ENCODE peak calls at places on chromosomes 13 and 19, in eight cellular contexts. One of them, this sample, is unnamed.

GRCh38 chr13:99267927-99268326 is 9.7 kb upstream of the GPR18 start:
- DNase-seq in fibroblast of mammary gland: no peak
- DNase-seq in cardiac muscle cell: no peak
- DNase-seq in Calu3: no peak
- DNase-seq in fibroblast of lung: no peak
- DNase-seq in ovary: no peak
- DNase-seq in upper lobe of left lung: no peak
- DNase-seq in bronchial epithelial cell: no peak
- DNase-seq in this sample: no peak

GRCh38 chr19:50332264-50333038 is 3.3 kb upstream of the KCNC3 start:
- DNase-seq in fibroblast of mammary gland: no peak
- DNase-seq in cardiac muscle cell: no peak
- DNase-seq in Calu3: peak
- DNase-seq in fibroblast of lung: no peak
- DNase-seq in ovary: no peak
- DNase-seq in upper lobe of left lung: no peak
- DNase-seq in bronchial epithelial cell: no peak
- DNase-seq in this sample: no peak

GRCh38 chr13:96511587-96511986 is 421.7 kb downstream of the HS6ST3 start:
- DNase-seq in fibroblast of mammary gland: no peak
- DNase-seq in cardiac muscle cell: no peak
- DNase-seq in Calu3: no peak
- DNase-seq in fibroblast of lung: no peak
- DNase-seq in ovary: no peak
- DNase-seq in upper lobe of left lung: no peak
- DNase-seq in bronchial epithelial cell: no peak
- DNase-seq in this sample: no peak

GRCh38 chr13:99955747-99956472 is 15.7 kb downstream of the ZIC5 start:
- DNase-seq in fibroblast of mammary gland: peak
- DNase-seq in cardiac muscle cell: peak
- DNase-seq in Calu3: no peak
- DNase-seq in fibroblast of lung: peak
- DNase-seq in ovary: no peak
- DNase-seq in upper lobe of left lung: no peak
- DNase-seq in bronchial epithelial cell: no peak
- DNase-seq in this sample: no peak

GRCh38 chr13:112943309-112944125 is 25.5 kb upstream of the MCF2L start:
- DNase-seq in fibroblast of mammary gland: no peak
- DNase-seq in cardiac muscle cell: peak
- DNase-seq in Calu3: peak
- DNase-seq in fibroblast of lung: peak
- DNase-seq in ovary: peak
- DNase-seq in upper lobe of left lung: peak
- DNase-seq in bronchial epithelial cell: no peak
- DNase-seq in this sample: no peak

GRCh38 chr13:40440990-40441820 is 225.2 kb downstream of the FOXO1 start:
- DNase-seq in fibroblast of mammary gland: peak
- DNase-seq in cardiac muscle cell: peak
- DNase-seq in Calu3: peak
- DNase-seq in fibroblast of lung: peak
- DNase-seq in ovary: peak
- DNase-seq in upper lobe of left lung: peak
- DNase-seq in bronchial epithelial cell: peak
- DNase-seq in this sample: peak

GRCh38 chr13:29969286-29969685 is 118.9 kb upstream of the UBL3 start:
- DNase-seq in fibroblast of mammary gland: peak
- DNase-seq in cardiac muscle cell: peak
- DNase-seq in Calu3: no peak
- DNase-seq in fibroblast of lung: peak
- DNase-seq in ovary: no peak
- DNase-seq in upper lobe of left lung: no peak
- DNase-seq in bronchial epithelial cell: peak
- DNase-seq in this sample: peak

GRCh38 chr19:18644144-18645034 is 7.6 kb downstream of the KLHL26 start:
- DNase-seq in fibroblast of mammary gland: peak
- DNase-seq in cardiac muscle cell: no peak
- DNase-seq in Calu3: no peak
- DNase-seq in fibroblast of lung: peak
- DNase-seq in ovary: no peak
- DNase-seq in upper lobe of left lung: peak
- DNase-seq in bronchial epithelial cell: peak
- DNase-seq in this sample: no peak

GRCh38 chr19:45231891-45232290 is 13.3 kb downstream of the EXOC3L2 start:
- DNase-seq in fibroblast of mammary gland: peak
- DNase-seq in cardiac muscle cell: no peak
- DNase-seq in Calu3: no peak
- DNase-seq in fibroblast of lung: no peak
- DNase-seq in ovary: no peak
- DNase-seq in upper lobe of left lung: no peak
- DNase-seq in bronchial epithelial cell: peak
- DNase-seq in this sample: peak

GRCh38 chr13:77425705-77426104 is 98.8 kb upstream of the MYCBP2 start:
- DNase-seq in fibroblast of mammary gland: no peak
- DNase-seq in cardiac muscle cell: no peak
- DNase-seq in Calu3: no peak
- DNase-seq in fibroblast of lung: no peak
- DNase-seq in ovary: no peak
- DNase-seq in upper lobe of left lung: no peak
- DNase-seq in bronchial epithelial cell: no peak
- DNase-seq in this sample: no peak

GRCh38 chr13:80040219-80040976 is 300.5 kb downstream of the SPRY2 start:
- DNase-seq in fibroblast of mammary gland: peak
- DNase-seq in cardiac muscle cell: peak
- DNase-seq in Calu3: no peak
- DNase-seq in fibroblast of lung: peak
- DNase-seq in ovary: no peak
- DNase-seq in upper lobe of left lung: no peak
- DNase-seq in bronchial epithelial cell: peak
- DNase-seq in this sample: peak

GRCh38 chr19:19532806-19533701 is 4.3 kb downstream of the YJEFN3 start:
- DNase-seq in fibroblast of mammary gland: no peak
- DNase-seq in cardiac muscle cell: no peak
- DNase-seq in Calu3: no peak
- DNase-seq in fibroblast of lung: no peak
- DNase-seq in ovary: no peak
- DNase-seq in upper lobe of left lung: no peak
- DNase-seq in bronchial epithelial cell: no peak
- DNase-seq in this sample: no peak

GRCh38 chr19:42480335-42481095 is 37.8 kb upstream of the CXCL17 start:
- DNase-seq in fibroblast of mammary gland: peak
- DNase-seq in cardiac muscle cell: peak
- DNase-seq in Calu3: peak
- DNase-seq in fibroblast of lung: peak
- DNase-seq in ovary: no peak
- DNase-seq in upper lobe of left lung: peak
- DNase-seq in bronchial epithelial cell: peak
- DNase-seq in this sample: peak

GRCh38 chr19:17184381-17184841 is 30.7 kb upstream of the USE1 start:
- DNase-seq in fibroblast of mammary gland: no peak
- DNase-seq in cardiac muscle cell: no peak
- DNase-seq in Calu3: no peak
- DNase-seq in fibroblast of lung: no peak
- DNase-seq in ovary: no peak
- DNase-seq in upper lobe of left lung: peak
- DNase-seq in bronchial epithelial cell: no peak
- DNase-seq in this sample: no peak

GRCh38 chr13:77916481-77916880 is 2.1 kb downstream of the EDNRB start:
- DNase-seq in fibroblast of mammary gland: peak
- DNase-seq in cardiac muscle cell: no peak
- DNase-seq in Calu3: no peak
- DNase-seq in fibroblast of lung: peak
- DNase-seq in ovary: no peak
- DNase-seq in upper lobe of left lung: no peak
- DNase-seq in bronchial epithelial cell: no peak
- DNase-seq in this sample: no peak

GRCh38 chr19:14167594-14168138 is 31.3 kb upstream of the ASF1B start:
- DNase-seq in fibroblast of mammary gland: no peak
- DNase-seq in cardiac muscle cell: no peak
- DNase-seq in Calu3: no peak
- DNase-seq in fibroblast of lung: no peak
- DNase-seq in ovary: no peak
- DNase-seq in upper lobe of left lung: peak
- DNase-seq in bronchial epithelial cell: no peak
- DNase-seq in this sample: no peak

GRCh38 chr19:49389406-49389805 is 1.4 kb downstream of the KASH5 start:
- DNase-seq in fibroblast of mammary gland: no peak
- DNase-seq in cardiac muscle cell: no peak
- DNase-seq in Calu3: no peak
- DNase-seq in fibroblast of lung: no peak
- DNase-seq in ovary: no peak
- DNase-seq in upper lobe of left lung: no peak
- DNase-seq in bronchial epithelial cell: no peak
- DNase-seq in this sample: no peak

GRCh38 chr19:16888629-16889371 is at the start of gene F2RL3:
- DNase-seq in fibroblast of mammary gland: no peak
- DNase-seq in cardiac muscle cell: peak
- DNase-seq in Calu3: no peak
- DNase-seq in fibroblast of lung: no peak
- DNase-seq in ovary: peak
- DNase-seq in upper lobe of left lung: peak
- DNase-seq in bronchial epithelial cell: no peak
- DNase-seq in this sample: no peak

GRCh38 chr19:10207026-10207425 is 12.3 kb upstream of the DNMT1 start:
- DNase-seq in fibroblast of mammary gland: no peak
- DNase-seq in cardiac muscle cell: no peak
- DNase-seq in Calu3: no peak
- DNase-seq in fibroblast of lung: peak
- DNase-seq in ovary: no peak
- DNase-seq in upper lobe of left lung: no peak
- DNase-seq in bronchial epithelial cell: no peak
- DNase-seq in this sample: no peak
- TF ChIP-seq CTCF in fibroblast of mammary gland: no peak
- TF ChIP-seq CTCF in cardiac muscle cell: no peak
- TF ChIP-seq CTCF in Calu3: no peak
- TF ChIP-seq CTCF in fibroblast of lung: no peak
- TF ChIP-seq CTCF in ovary: no peak
- TF ChIP-seq CTCF in upper lobe of left lung: no peak
- TF ChIP-seq CTCF in bronchial epithelial cell: no peak
- TF ChIP-seq CTCF in this sample: no peak

DNA sequence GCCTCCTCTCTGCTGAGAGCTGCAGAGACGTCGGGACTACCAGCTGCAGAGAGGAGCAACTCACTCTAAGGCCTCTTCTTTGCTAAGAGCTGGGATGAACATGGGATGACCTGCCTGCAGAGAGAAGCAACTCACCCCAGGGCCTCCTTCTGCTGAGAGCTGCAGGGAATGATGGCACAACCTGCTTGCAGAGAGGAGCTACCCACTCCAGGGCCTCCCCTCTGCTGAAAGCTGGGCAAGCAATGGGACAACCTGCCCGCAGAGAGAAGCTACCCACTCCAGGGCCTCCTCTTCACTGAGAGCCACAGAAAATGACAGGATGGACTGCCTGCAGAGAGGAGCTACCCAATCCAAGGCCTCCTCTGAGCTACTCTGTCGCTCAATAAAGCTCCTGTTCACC is 6.9 kb upstream of the MLLT1 start:
- DNase-seq in fibroblast of mammary gland: no peak
- DNase-seq in cardiac muscle cell: no peak
- DNase-seq in Calu3: no peak
- DNase-seq in fibroblast of lung: no peak
- DNase-seq in ovary: no peak
- DNase-seq in upper lobe of left lung: no peak
- DNase-seq in bronchial epithelial cell: no peak
- DNase-seq in this sample: no peak
- TF ChIP-seq CTCF in fibroblast of mammary gland: no peak
- TF ChIP-seq CTCF in cardiac muscle cell: no peak
- TF ChIP-seq CTCF in Calu3: no peak
- TF ChIP-seq CTCF in fibroblast of lung: no peak
- TF ChIP-seq CTCF in ovary: no peak
- TF ChIP-seq CTCF in upper lobe of left lung: no peak
- TF ChIP-seq CTCF in bronchial epithelial cell: no peak
- TF ChIP-seq CTCF in this sample: no peak

DNA sequence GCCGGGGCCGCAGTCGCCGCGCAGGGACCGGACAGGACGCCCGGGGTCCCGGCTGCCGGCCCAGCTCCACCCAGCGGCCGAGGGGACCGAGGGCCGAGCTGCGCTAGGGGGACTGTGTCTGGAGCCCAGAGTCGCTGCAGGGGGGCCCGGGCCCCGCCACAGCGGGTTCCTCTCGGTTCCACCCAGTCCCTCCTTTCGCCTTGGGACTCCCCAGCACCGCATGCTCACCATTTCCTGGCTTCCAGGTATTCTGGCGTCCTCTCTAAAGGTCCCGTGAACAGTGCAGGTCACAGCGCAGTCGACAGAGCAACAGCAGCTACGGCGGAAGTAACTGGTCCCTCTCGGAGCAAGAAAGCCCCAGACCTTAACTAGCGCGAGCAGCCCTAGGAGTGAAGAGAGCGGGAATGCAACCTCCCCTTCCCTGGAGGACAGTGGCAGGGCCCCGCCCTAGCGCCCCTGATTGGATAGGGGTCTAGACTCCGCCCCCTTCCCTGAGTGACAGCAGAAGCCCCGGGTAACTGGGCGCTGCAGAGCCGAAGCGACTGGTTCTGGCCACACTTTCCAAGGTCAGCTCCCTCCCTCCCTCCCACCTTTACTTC is at the start of gene ZNF878:
- DNase-seq in fibroblast of mammary gland: peak
- DNase-seq in cardiac muscle cell: peak
- DNase-seq in Calu3: peak
- DNase-seq in fibroblast of lung: peak
- DNase-seq in ovary: peak
- DNase-seq in upper lobe of left lung: peak
- DNase-seq in bronchial epithelial cell: peak
- DNase-seq in this sample: no peak
- TF ChIP-seq CTCF in fibroblast of mammary gland: no peak
- TF ChIP-seq CTCF in cardiac muscle cell: peak
- TF ChIP-seq CTCF in Calu3: no peak
- TF ChIP-seq CTCF in fibroblast of lung: peak
- TF ChIP-seq CTCF in ovary: no peak
- TF ChIP-seq CTCF in upper lobe of left lung: peak
- TF ChIP-seq CTCF in bronchial epithelial cell: no peak
- TF ChIP-seq CTCF in this sample: no peak

GRCh38 chr19:670609-671075 is 5.5 kb upstream of the FSTL3 start:
- DNase-seq in fibroblast of mammary gland: no peak
- DNase-seq in cardiac muscle cell: no peak
- DNase-seq in Calu3: no peak
- DNase-seq in fibroblast of lung: no peak
- DNase-seq in ovary: no peak
- DNase-seq in upper lobe of left lung: no peak
- DNase-seq in bronchial epithelial cell: no peak
- DNase-seq in this sample: no peak
- TF ChIP-seq CTCF in fibroblast of mammary gland: no peak
- TF ChIP-seq CTCF in cardiac muscle cell: peak
- TF ChIP-seq CTCF in Calu3: no peak
- TF ChIP-seq CTCF in fibroblast of lung: no peak
- TF ChIP-seq CTCF in ovary: no peak
- TF ChIP-seq CTCF in upper lobe of left lung: no peak
- TF ChIP-seq CTCF in bronchial epithelial cell: no peak
- TF ChIP-seq CTCF in this sample: no peak

This sample was measured in MCF 10A.